ENCODE peak calls at places on chromosomes 4 and X, in eight cellular contexts. One of them, this sample, is unnamed.

GRCh38 chrX:119871599-119872395 is at the start of the genes NDUFA1 and RNF113A:
- DNase-seq in GM23338: peak; percentile 86
- DNase-seq in upper lobe of left lung: peak; percentile 88
- DNase-seq in transverse colon: peak; percentile 89
- DNase-seq in sigmoid colon: peak; percentile 92
- DNase-seq in breast epithelium: peak; percentile 76
- DNase-seq in HepG2: peak; percentile 76
- DNase-seq in K562: peak; percentile 80
- DNase-seq in this sample: peak; percentile 87

GRCh38 chr4:95362906-95363578 is 185.7 kb downstream of the UNC5C start:
- DNase-seq in sigmoid colon: no peak
- DNase-seq in transverse colon: no peak
- DNase-seq in K562: peak; percentile 9
- DNase-seq in GM23338: peak; percentile 79
- DNase-seq in breast epithelium: no peak
- DNase-seq in upper lobe of left lung: no peak
- DNase-seq in HepG2: peak; percentile 14
- DNase-seq in this sample: no peak

GRCh38 chr4:88706574-88706973 is 8.9 kb upstream of the NAP1L5 start:
- DNase-seq in GM23338: peak; percentile 70
- DNase-seq in upper lobe of left lung: no peak
- DNase-seq in K562: no peak
- DNase-seq in HepG2: peak; percentile 53
- DNase-seq in breast epithelium: no peak
- DNase-seq in sigmoid colon: no peak
- DNase-seq in transverse colon: no peak
- DNase-seq in this sample: no peak

GRCh38 chr4:41438564-41438963 is 99.4 kb upstream of the LIMCH1 start:
- DNase-seq in breast epithelium: no peak
- DNase-seq in transverse colon: no peak
- DNase-seq in upper lobe of left lung: no peak
- DNase-seq in GM23338: no peak
- DNase-seq in HepG2: no peak
- DNase-seq in K562: no peak
- DNase-seq in sigmoid colon: no peak
- DNase-seq in this sample: no peak

GRCh38 chr4:13403326-13403725 is 80.8 kb downstream of the RAB28 start:
- DNase-seq in sigmoid colon: no peak
- DNase-seq in HepG2: no peak
- DNase-seq in breast epithelium: no peak
- DNase-seq in GM23338: no peak
- DNase-seq in transverse colon: no peak
- DNase-seq in K562: no peak
- DNase-seq in upper lobe of left lung: no peak
- DNase-seq in this sample: no peak

GRCh38 chr4:100278567-100278966 is 88.3 kb upstream of the DDIT4L start:
- DNase-seq in transverse colon: no peak
- DNase-seq in upper lobe of left lung: no peak
- DNase-seq in K562: no peak
- DNase-seq in sigmoid colon: no peak
- DNase-seq in breast epithelium: peak; percentile 38
- DNase-seq in HepG2: no peak
- DNase-seq in GM23338: no peak
- DNase-seq in this sample: no peak

GRCh38 chrX:11756354-11757318 is 1.4 kb upstream of the MSL3 start:
- DNase-seq in sigmoid colon: no peak
- DNase-seq in upper lobe of left lung: no peak
- DNase-seq in transverse colon: no peak
- DNase-seq in breast epithelium: no peak
- DNase-seq in K562: no peak
- DNase-seq in GM23338: peak; percentile 4
- DNase-seq in HepG2: no peak
- DNase-seq in this sample: no peak

GRCh38 chrX:137194164-137194563 is 160.4 kb upstream of the GPR101 start:
- DNase-seq in K562: peak; percentile 5
- DNase-seq in breast epithelium: no peak
- DNase-seq in sigmoid colon: no peak
- DNase-seq in upper lobe of left lung: no peak
- DNase-seq in HepG2: peak; percentile 12
- DNase-seq in transverse colon: no peak
- DNase-seq in GM23338: peak; percentile 68
- DNase-seq in this sample: peak; percentile 27

GRCh38 chr4:156888762-156889161 is 82.8 kb downstream of the PDGFC start:
- DNase-seq in upper lobe of left lung: no peak
- DNase-seq in sigmoid colon: no peak
- DNase-seq in GM23338: no peak
- DNase-seq in breast epithelium: no peak
- DNase-seq in transverse colon: no peak
- DNase-seq in HepG2: no peak
- DNase-seq in K562: no peak
- DNase-seq in this sample: no peak

GRCh38 chr4:189547537-189547936 is 393.1 kb upstream of the FRG1 start:
- DNase-seq in transverse colon: no peak
- DNase-seq in GM23338: no peak
- DNase-seq in HepG2: no peak
- DNase-seq in K562: no peak
- DNase-seq in breast epithelium: no peak
- DNase-seq in upper lobe of left lung: no peak
- DNase-seq in sigmoid colon: no peak
- DNase-seq in this sample: no peak

GRCh38 chr4:156321203-156321602 is 367.5 kb upstream of the CTSO start:
- DNase-seq in transverse colon: no peak
- DNase-seq in HepG2: no peak
- DNase-seq in GM23338: no peak
- DNase-seq in K562: no peak
- DNase-seq in upper lobe of left lung: no peak
- DNase-seq in sigmoid colon: no peak
- DNase-seq in breast epithelium: no peak
- DNase-seq in this sample: no peak

GRCh38 chr4:154707877-154708276 is 35.9 kb upstream of the LRAT start:
- DNase-seq in sigmoid colon: no peak
- DNase-seq in breast epithelium: peak; percentile 17
- DNase-seq in GM23338: no peak
- DNase-seq in HepG2: no peak
- DNase-seq in transverse colon: no peak
- DNase-seq in upper lobe of left lung: no peak
- DNase-seq in K562: no peak
- DNase-seq in this sample: no peak

GRCh38 chr4:122003335-122003734 is 51.5 kb upstream of the TRPC3 start:
- DNase-seq in GM23338: peak; percentile 89
- DNase-seq in upper lobe of left lung: no peak
- DNase-seq in sigmoid colon: no peak
- DNase-seq in transverse colon: peak; percentile 48
- DNase-seq in breast epithelium: no peak
- DNase-seq in HepG2: peak; percentile 64
- DNase-seq in K562: peak; percentile 78
- DNase-seq in this sample: no peak

GRCh38 chr4:94508256-94508655 is 56.5 kb downstream of the PDLIM5 start:
- DNase-seq in transverse colon: no peak
- DNase-seq in breast epithelium: no peak
- DNase-seq in sigmoid colon: no peak
- DNase-seq in K562: no peak
- DNase-seq in HepG2: no peak
- DNase-seq in GM23338: no peak
- DNase-seq in upper lobe of left lung: no peak
- DNase-seq in this sample: no peak

GRCh38 chr4:25861422-25861926 is 1.3 kb downstream of the SEL1L3 start:
- DNase-seq in transverse colon: no peak
- DNase-seq in upper lobe of left lung: no peak
- DNase-seq in HepG2: no peak
- DNase-seq in breast epithelium: no peak
- DNase-seq in sigmoid colon: no peak
- DNase-seq in GM23338: no peak
- DNase-seq in K562: no peak
- DNase-seq in this sample: no peak

GRCh38 chr4:98692411-98692810 is 34.0 kb upstream of the TSPAN5 start:
- DNase-seq in HepG2: no peak
- DNase-seq in sigmoid colon: no peak
- DNase-seq in GM23338: no peak
- DNase-seq in transverse colon: no peak
- DNase-seq in K562: no peak
- DNase-seq in upper lobe of left lung: no peak
- DNase-seq in breast epithelium: no peak
- DNase-seq in this sample: no peak

GRCh38 chr4:6507345-6507744 is 34.9 kb upstream of the PPP2R2C start:
- DNase-seq in sigmoid colon: no peak
- DNase-seq in HepG2: no peak
- DNase-seq in breast epithelium: no peak
- DNase-seq in transverse colon: no peak
- DNase-seq in K562: no peak
- DNase-seq in GM23338: no peak
- DNase-seq in upper lobe of left lung: no peak
- DNase-seq in this sample: no peak

DNA sequence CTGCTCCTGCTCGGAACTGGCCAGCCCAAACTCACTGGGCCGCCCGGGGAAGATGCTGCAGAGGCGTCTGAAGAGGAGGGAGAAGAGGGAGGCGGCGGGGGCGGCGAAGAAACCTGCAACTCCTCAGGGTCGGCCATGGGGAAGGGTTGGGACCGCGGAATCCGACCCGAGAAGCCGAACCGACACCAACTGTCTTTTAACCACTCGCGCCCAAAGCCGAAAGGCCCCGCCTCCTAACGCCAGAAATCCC is at the start of gene C4orf46:
- DNase-seq in upper lobe of left lung: no peak
- DNase-seq in K562: no peak
- DNase-seq in breast epithelium: no peak
- DNase-seq in transverse colon: no peak
- DNase-seq in sigmoid colon: no peak
- DNase-seq in HepG2: no peak
- DNase-seq in GM23338: no peak
- DNase-seq in this sample: no peak
- TF ChIP-seq POLR2AphosphoS5 in upper lobe of left lung: no peak
- TF ChIP-seq POLR2AphosphoS5 in K562: no peak
- TF ChIP-seq POLR2AphosphoS5 in breast epithelium: no peak
- TF ChIP-seq POLR2AphosphoS5 in transverse colon: no peak
- TF ChIP-seq POLR2AphosphoS5 in sigmoid colon: no peak
- TF ChIP-seq POLR2AphosphoS5 in HepG2: no peak
- TF ChIP-seq POLR2AphosphoS5 in GM23338: peak; percentile 81
- TF ChIP-seq POLR2AphosphoS5 in this sample: no peak

GRCh38 chr4:152169666-152170065 is 366.2 kb downstream of the FBXW7 start:
- DNase-seq in GM23338: no peak
- DNase-seq in transverse colon: no peak
- DNase-seq in sigmoid colon: no peak
- DNase-seq in breast epithelium: no peak
- DNase-seq in HepG2: no peak
- DNase-seq in upper lobe of left lung: no peak
- DNase-seq in K562: no peak
- DNase-seq in this sample: no peak

GRCh38 chr4:152176627-152177214 is 359.2 kb downstream of the FBXW7 start:
- DNase-seq in upper lobe of left lung: no peak
- DNase-seq in breast epithelium: no peak
- DNase-seq in HepG2: no peak
- DNase-seq in sigmoid colon: no peak
- DNase-seq in GM23338: no peak
- DNase-seq in K562: no peak
- DNase-seq in transverse colon: no peak
- DNase-seq in this sample: no peak

GRCh38 chr4:152171556-152171955 is 364.3 kb downstream of the FBXW7 start:
- DNase-seq in breast epithelium: no peak
- DNase-seq in sigmoid colon: no peak
- DNase-seq in transverse colon: no peak
- DNase-seq in K562: no peak
- DNase-seq in GM23338: no peak
- DNase-seq in HepG2: no peak
- DNase-seq in upper lobe of left lung: no peak
- DNase-seq in this sample: no peak

GRCh38 chr4:152168960-152169616 is 366.8 kb downstream of the FBXW7 start:
- DNase-seq in breast epithelium: no peak
- DNase-seq in GM23338: peak; percentile 48
- DNase-seq in HepG2: no peak
- DNase-seq in transverse colon: no peak
- DNase-seq in K562: no peak
- DNase-seq in upper lobe of left lung: no peak
- DNase-seq in sigmoid colon: no peak
- DNase-seq in this sample: no peak

GRCh38 chr4:152172146-152172545 is 363.7 kb downstream of the FBXW7 start:
- DNase-seq in transverse colon: no peak
- DNase-seq in sigmoid colon: no peak
- DNase-seq in breast epithelium: no peak
- DNase-seq in HepG2: no peak
- DNase-seq in GM23338: no peak
- DNase-seq in K562: no peak
- DNase-seq in upper lobe of left lung: no peak
- DNase-seq in this sample: no peak
- TF ChIP-seq POLR2AphosphoS5 in transverse colon: no peak
- TF ChIP-seq POLR2AphosphoS5 in sigmoid colon: no peak
- TF ChIP-seq POLR2AphosphoS5 in breast epithelium: no peak
- TF ChIP-seq POLR2AphosphoS5 in HepG2: no peak
- TF ChIP-seq POLR2AphosphoS5 in GM23338: no peak
- TF ChIP-seq POLR2AphosphoS5 in K562: no peak
- TF ChIP-seq POLR2AphosphoS5 in upper lobe of left lung: no peak
- TF ChIP-seq POLR2AphosphoS5 in this sample: no peak

GRCh38 chr4:1578301-1578781 is 105.8 kb downstream of the FAM53A start:
- DNase-seq in breast epithelium: no peak
- DNase-seq in GM23338: peak; percentile 72
- DNase-seq in transverse colon: no peak
- DNase-seq in K562: no peak
- DNase-seq in HepG2: no peak
- DNase-seq in sigmoid colon: peak; percentile 66
- DNase-seq in upper lobe of left lung: no peak
- DNase-seq in this sample: no peak

GRCh38 chr4:1582227-1582626 is 101.9 kb downstream of the FAM53A start:
- DNase-seq in GM23338: no peak
- DNase-seq in sigmoid colon: peak; percentile 67
- DNase-seq in K562: no peak
- DNase-seq in HepG2: no peak
- DNase-seq in upper lobe of left lung: no peak
- DNase-seq in transverse colon: no peak
- DNase-seq in breast epithelium: no peak
- DNase-seq in this sample: peak; percentile 47

GRCh38 chr4:1577818-1578217 is 106.3 kb downstream of the FAM53A start:
- DNase-seq in HepG2: no peak
- DNase-seq in upper lobe of left lung: no peak
- DNase-seq in K562: no peak
- DNase-seq in sigmoid colon: peak; percentile 45
- DNase-seq in GM23338: no peak
- DNase-seq in breast epithelium: no peak
- DNase-seq in transverse colon: no peak
- DNase-seq in this sample: no peak

GRCh38 chr4:1578968-1579833 is 104.9 kb downstream of the FAM53A start:
- DNase-seq in HepG2: no peak
- DNase-seq in transverse colon: peak; percentile 80
- DNase-seq in sigmoid colon: peak; percentile 92
- DNase-seq in breast epithelium: peak; percentile 58
- DNase-seq in GM23338: peak; percentile 68
- DNase-seq in K562: peak; percentile 81
- DNase-seq in upper lobe of left lung: peak; percentile 88
- DNase-seq in this sample: peak; percentile 83

GRCh38 chr4:1579834-1580686 is 104.1 kb downstream of the FAM53A start:
- DNase-seq in breast epithelium: peak; percentile 88
- DNase-seq in K562: peak; percentile 92
- DNase-seq in upper lobe of left lung: peak; percentile 97
- DNase-seq in transverse colon: peak; percentile 91
- DNase-seq in GM23338: peak; percentile 96
- DNase-seq in sigmoid colon: peak; percentile 97
- DNase-seq in HepG2: peak; percentile 15
- DNase-seq in this sample: peak; percentile 93
- TF ChIP-seq POLR2AphosphoS5 in breast epithelium: peak; percentile 40
- TF ChIP-seq POLR2AphosphoS5 in K562: no peak
- TF ChIP-seq POLR2AphosphoS5 in upper lobe of left lung: peak; percentile 72
- TF ChIP-seq POLR2AphosphoS5 in transverse colon: no peak
- TF ChIP-seq POLR2AphosphoS5 in GM23338: peak; percentile 62
- TF ChIP-seq POLR2AphosphoS5 in sigmoid colon: peak; percentile 49
- TF ChIP-seq POLR2AphosphoS5 in HepG2: no peak
- TF ChIP-seq POLR2AphosphoS5 in this sample: peak; percentile 49

GRCh38 chrX:74450803-74451449 is 29.6 kb downstream of the SLC16A2 start:
- DNase-seq in HepG2: no peak
- DNase-seq in transverse colon: no peak
- DNase-seq in K562: no peak
- DNase-seq in breast epithelium: no peak
- DNase-seq in sigmoid colon: no peak
- DNase-seq in GM23338: no peak
- DNase-seq in upper lobe of left lung: no peak
- DNase-seq in this sample: no peak
- TF ChIP-seq POLR2AphosphoS5 in HepG2: no peak
- TF ChIP-seq POLR2AphosphoS5 in transverse colon: no peak
- TF ChIP-seq POLR2AphosphoS5 in K562: no peak
- TF ChIP-seq POLR2AphosphoS5 in breast epithelium: no peak
- TF ChIP-seq POLR2AphosphoS5 in sigmoid colon: no peak
- TF ChIP-seq POLR2AphosphoS5 in GM23338: no peak
- TF ChIP-seq POLR2AphosphoS5 in upper lobe of left lung: no peak
- TF ChIP-seq POLR2AphosphoS5 in this sample: peak; percentile 36